ENCODE peak calls at places on chromosome 7, in seven cellular contexts. X is CD8-positive, alpha-beta memory T cell; E is neuronal stem cell; D is small intestine; I is A549; Y is heart right ventricle; S is H9. H is an unnamed sample.

GRCh38 chr7:129607471-129608120 is 3.9 kb upstream of the NRF1 start:
- DNase-seq in X (peak; percentile 14), E (no peak), D (peak; percentile 40), I (peak; percentile 78), Y (no peak), S (peak; percentile 58), H (no peak)

GRCh38 chr7:102252373-102252982 is 34.2 kb upstream of the SH2B2 start:
- DNase-seq in X (no peak), E (peak; percentile 21), D (no peak), I (no peak), Y (no peak), S (no peak), H (no peak)

GRCh38 chr7:34762769-34763168 is 104.8 kb downstream of the NPSR1 start:
- DNase-seq in X (no peak), E (no peak), D (no peak), I (no peak), Y (no peak), S (no peak), H (peak; percentile 31)

GRCh38 chr7:20075992-20076813 is 141.0 kb downstream of the MACC1 start:
- DNase-seq in X (no peak), E (no peak), D (no peak), I (no peak), Y (no peak), S (no peak), H (no peak)

GRCh38 chr7:22624781-22625180 is 102.2 kb upstream of the IL6 start:
- DNase-seq in X (no peak), E (no peak), D (no peak), I (no peak), Y (no peak), S (no peak), H (no peak)

GRCh38 chr7:81611805-81612204 is 158.0 kb downstream of the HGF start:
- DNase-seq in X (no peak), E (no peak), D (no peak), I (no peak), Y (no peak), S (no peak), H (no peak)

GRCh38 chr7:39624935-39625694 is 1.7 kb downstream of the RALA start:
- DNase-seq in X (no peak), E (no peak), D (no peak), I (no peak), Y (no peak), S (no peak), H (no peak)

GRCh38 chr7:28708458-28708951 is 249.6 kb downstream of the TRIL start:
- DNase-seq in X (no peak), E (no peak), D (no peak), I (no peak), Y (no peak), S (no peak), H (no peak)

GRCh38 chr7:140476698-140477261 is 2.5 kb downstream of the MKRN1 start:
- DNase-seq in X (no peak), E (no peak), D (no peak), I (no peak), Y (no peak), S (no peak), H (no peak)

GRCh38 chr7:14321947-14322346 is 332.5 kb upstream of the ETV1 start:
- DNase-seq in X (no peak), E (no peak), D (no peak), I (no peak), Y (no peak), S (no peak), H (no peak)

GRCh38 chr7:36161996-36162395 is 8.9 kb downstream of the EEPD1 start:
- DNase-seq in X (no peak), E (no peak), D (no peak), I (no peak), Y (no peak), S (no peak), H (peak; percentile 88)

GRCh38 chr7:69108041-69108440 is 490.2 kb upstream of the AUTS2 start:
- DNase-seq in X (no peak), E (no peak), D (no peak), I (no peak), Y (no peak), S (no peak), H (no peak)

GRCh38 chr7:1285556-1286301 is 53.1 kb downstream of the UNCX start:
- DNase-seq in X (no peak), E (no peak), D (no peak), I (no peak), Y (no peak), S (no peak), H (no peak)

GRCh38 chr7:64890761-64891666 is 12.1 kb upstream of the ZNF273 start:
- DNase-seq in X (no peak), E (no peak), D (no peak), I (no peak), Y (no peak), S (no peak), H (no peak)

GRCh38 chr7:95420996-95421846 is 13.6 kb downstream of the PON2 start:
- DNase-seq in X (no peak), E (no peak), D (no peak), I (no peak), Y (no peak), S (no peak), H (no peak)

GRCh38 chr7:73612598-73613269 is 11.6 kb downstream of the MLXIPL start:
- DNase-seq in X (no peak), E (no peak), D (peak; percentile 98), I (peak; percentile 97), Y (no peak), S (no peak), H (no peak)

GRCh38 chr7:106944035-106944665 is 79.1 kb downstream of the PIK3CG start:
- DNase-seq in X (no peak), E (no peak), D (no peak), I (no peak), Y (no peak), S (peak; percentile 35), H (no peak)

GRCh38 chr7:106952175-106952657 is 87.1 kb downstream of the PIK3CG start:
- DNase-seq in X (no peak), E (no peak), D (no peak), I (no peak), Y (no peak), S (no peak), H (no peak)

GRCh38 chr7:106952658-106953231 is 87.7 kb downstream of the PIK3CG start:
- DNase-seq in X (no peak), E (no peak), D (peak; percentile 3), I (no peak), Y (peak; percentile 21), S (no peak), H (peak; percentile 12)

GRCh38 chr7:106947244-106947728 is 82.2 kb downstream of the PIK3CG start:
- DNase-seq in X (no peak), E (peak; percentile 66), D (peak; percentile 17), I (peak; percentile 56), Y (peak; percentile 56), S (peak; percentile 79), H (peak; percentile 23)
- H3K27ac ChIP-seq in X (no peak overlapping the region), E (no peak overlapping the region), D (no peak overlapping the region), I (no peak overlapping the region), Y (no peak overlapping the region), S (no peak overlapping the region), H (no peak overlapping the region)

GRCh38 chr7:151663382-151664100 is 143.8 kb upstream of the RHEB start:
- DNase-seq in X (no peak), E (no peak), D (no peak), I (no peak), Y (no peak), S (no peak), H (no peak)
- H3K4me1 ChIP-seq in X (no peaks in the 10 kb centered on the region), E (peaks cover 7% of the 10 kb centered on the region), D (no peaks in the 10 kb centered on the region), I (peaks cover 31% of the 10 kb centered on the region), Y (peaks cover 17% of the 10 kb centered on the region), S (no peaks in the 10 kb centered on the region), H (no peaks in the 10 kb centered on the region)

GRCh38 chr7:130930260-130930659 is 196.3 kb upstream of the KLF14 start:
- DNase-seq in X (no peak), E (no peak), D (peak; percentile 46), I (no peak), Y (no peak), S (no peak), H (peak; percentile 36)

GRCh38 chr7:130932088-130932487 is 198.1 kb upstream of the KLF14 start:
- DNase-seq in X (no peak), E (no peak), D (no peak), I (no peak), Y (no peak), S (no peak), H (no peak)

GRCh38 chr7:130927564-130927963 is 193.6 kb upstream of the KLF14 start:
- DNase-seq in X (no peak), E (no peak), D (no peak), I (no peak), Y (no peak), S (no peak), H (no peak)

GRCh38 chr7:130932667-130933432 is 198.8 kb upstream of the KLF14 start:
- DNase-seq in X (no peak), E (no peak), D (no peak), I (no peak), Y (no peak), S (no peak), H (no peak)

DNA sequence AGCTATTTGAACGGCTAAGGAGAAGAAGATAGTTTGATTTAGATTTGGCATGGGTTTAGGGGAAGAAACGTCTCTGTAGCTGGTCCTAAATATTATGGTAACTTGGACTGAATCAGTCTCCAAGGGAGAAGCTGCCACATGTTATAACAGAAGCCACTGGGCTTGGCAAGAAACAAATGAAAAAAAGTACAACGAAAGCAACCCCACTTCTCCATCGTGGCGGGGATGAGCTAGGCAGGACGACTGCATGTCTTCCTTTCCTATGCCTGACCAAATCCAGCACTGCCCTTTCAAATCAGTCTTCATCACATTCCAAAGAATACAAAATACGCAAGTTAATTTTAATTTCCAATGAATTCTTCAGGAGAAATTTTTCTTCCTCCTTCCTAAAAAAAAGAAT is 196.7 kb upstream of the KLF14 start:
- DNase-seq in X (no peak), E (no peak), D (no peak), I (no peak), Y (no peak), S (no peak), H (no peak)
- H3K27ac ChIP-seq in X (no peak overlapping the region), E (no peak overlapping the region), D (peak overlapping the region; percentile 50), I (peak overlapping the region; percentile 85), Y (no peak overlapping the region), S (no peak overlapping the region), H (peak overlapping the region; percentile 1)

GRCh38 chr7:137919987-137920386 is 73.2 kb upstream of the DGKI start:
- DNase-seq in X (no peak), E (no peak), D (no peak), I (no peak), Y (no peak), S (no peak), H (no peak)

GRCh38 chr7:137925091-137925490 is 76.8 kb downstream of the CREB3L2 start:
- DNase-seq in X (no peak), E (no peak), D (no peak), I (no peak), Y (no peak), S (no peak), H (no peak)

GRCh38 chr7:137920637-137921473 is 74.1 kb upstream of the DGKI start:
- DNase-seq in X (no peak), E (no peak), D (no peak), I (no peak), Y (no peak), S (no peak), H (no peak)

GRCh38 chr7:137925754-137926153 is 76.1 kb downstream of the CREB3L2 start:
- DNase-seq in X (no peak), E (no peak), D (no peak), I (no peak), Y (no peak), S (no peak), H (no peak)

DNA sequence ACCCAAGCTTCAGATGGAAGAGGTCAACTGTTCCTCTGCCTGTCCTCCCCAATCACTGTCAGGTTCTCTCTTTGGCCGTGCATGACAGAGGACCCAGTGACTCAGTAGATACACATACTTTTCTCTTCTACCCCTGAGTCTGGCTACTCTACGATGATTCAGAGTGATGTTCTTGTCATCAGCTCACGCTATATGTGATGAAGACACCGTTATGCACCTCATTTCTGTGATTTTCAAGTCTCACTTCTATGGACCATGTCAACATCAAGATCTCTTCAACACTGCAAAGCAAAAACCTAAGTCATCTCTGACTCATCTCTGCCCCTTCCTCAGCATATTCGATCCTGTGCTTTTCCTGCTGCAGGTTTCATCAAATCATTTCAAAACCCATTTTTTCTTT is 76.6 kb upstream of the DGKI start:
- DNase-seq in X (no peak), E (no peak), D (no peak), I (peak; percentile 15), Y (no peak), S (no peak), H (no peak)
- H3K4me1 ChIP-seq in X (peaks cover 9% of the 10 kb centered on the region), E (peaks cover 2% of the 10 kb centered on the region), D (peaks cover 2% of the 10 kb centered on the region), I (peaks cover 22% of the 10 kb centered on the region), Y (peaks cover 7% of the 10 kb centered on the region), S (peaks cover 7% of the 10 kb centered on the region), H (peaks cover 3% of the 10 kb centered on the region)

H was measured in foreskin keratinocyte.